ENCODE peak calls at places on chromosomes 13 and 19, in six cellular contexts. B is fibroblast of the aortic adventitia, R is epithelial cell of esophagus, Y is right atrium auricular region, H is thoracic aorta, V is lung. D is an unnamed sample.

GRCh38 chr13:113091891-113092775 is 13.5 kb upstream of the F7 start:
- DNase-seq in Y (no peak), V (no peak), B (no peak), H (no peak), R (no peak), D (no peak)

GRCh38 chr13:34942732-34943674 is 933 bp downstream of the NBEA start:
- DNase-seq in H (no peak), R (no peak), V (no peak), Y (no peak), B (no peak), D (peak; percentile 72)

GRCh38 chr19:14411161-14411560 is 8.0 kb downstream of the DDX39A start:
- DNase-seq in H (no peak), Y (no peak), R (no peak), B (no peak), V (no peak), D (no peak)

GRCh38 chr19:35120492-35120891 is 4.9 kb downstream of the FXYD3 start:
- DNase-seq in H (no peak), R (peak; percentile 96), V (no peak), Y (no peak), B (peak; percentile 79), D (no peak)

GRCh38 chr19:3366761-3367571 is 583 bp downstream of the NFIC start:
- DNase-seq in H (no peak), R (no peak), B (no peak), V (no peak), Y (no peak), D (peak; percentile 77)

GRCh38 chr13:78657699-78658629 is 991 bp downstream of the OBI1 start:
- DNase-seq in Y (no peak), R (peak; percentile 41), V (no peak), B (peak; percentile 16), H (no peak), D (no peak)

GRCh38 chr13:81017525-81018152 is 676.7 kb upstream of the SPRY2 start:
- DNase-seq in R (peak; percentile 64), H (no peak), B (peak; percentile 72), V (no peak), Y (no peak), D (no peak)

GRCh38 chr13:26831336-26831908 is 70.8 kb upstream of the GPR12 start:
- DNase-seq in H (no peak), R (no peak), Y (no peak), B (no peak), V (no peak), D (peak; percentile 47)

GRCh38 chr13:105336706-105337582 is 1198.5 kb downstream of the EFNB2 start:
- DNase-seq in V (no peak), B (peak; percentile 38), H (no peak), Y (no peak), R (peak; percentile 32), D (no peak)

GRCh38 chr19:40576181-40576584 is 490 bp upstream of the SHKBP1 start:
- DNase-seq in B (no peak), R (no peak), V (no peak), Y (no peak), H (no peak), D (no peak)

GRCh38 chr19:20077791-20078463 is at the start of gene ZNF90:
- DNase-seq in B (peak; percentile 94), V (peak; percentile 92), Y (peak; percentile 99), H (peak; percentile 95), R (peak; percentile 98), D (peak; percentile 94)

GRCh38 chr19:8835877-8836276 is 3.7 kb downstream of the MBD3L1 start:
- DNase-seq in V (no peak), Y (no peak), B (no peak), R (no peak), H (no peak), D (no peak)

GRCh38 chr19:16581145-16581970 is 9.1 kb upstream of the SLC35E1 start:
- DNase-seq in V (no peak), Y (no peak), B (no peak), R (no peak), H (no peak), D (no peak)

GRCh38 chr19:14031719-14032480 is at the start of gene IL27RA:
- DNase-seq in H (no peak), Y (no peak), B (peak; percentile 29), R (peak; percentile 51), V (peak; percentile 43), D (no peak)

GRCh38 chr19:2186071-2186846 is 22.5 kb downstream of the DOT1L start:
- DNase-seq in V (peak; percentile 79), R (no peak), B (peak; percentile 99), Y (peak; percentile 88), H (peak; percentile 62), D (peak; percentile 93)

GRCh38 chr13:60402022-60402421 is 5.0 kb downstream of the TDRD3 start:
- DNase-seq in B (no peak), H (no peak), V (no peak), R (peak; percentile 74), Y (no peak), D (no peak)

GRCh38 chr13:39397221-39397620 is 205.8 kb downstream of the LHFPL6 start:
- DNase-seq in R (no peak), H (no peak), B (no peak), Y (no peak), V (no peak), D (no peak)

GRCh38 chr13:92745233-92745632 is 481.4 kb upstream of the GPC6 start:
- DNase-seq in Y (no peak), B (no peak), H (no peak), V (no peak), R (peak; percentile 5), D (no peak)

GRCh38 chr13:49292742-49293498 is 45.2 kb downstream of the CDADC1 start:
- DNase-seq in Y (peak; percentile 81), B (peak; percentile 84), H (peak; percentile 82), R (no peak), V (peak; percentile 33), D (no peak)

GRCh38 chr13:87671824-87672603 is 843 bp downstream of the SLITRK5 start:
- DNase-seq in R (no peak), Y (no peak), H (no peak), V (no peak), B (no peak), D (peak; percentile 57)
- H3K4me3 ChIP-seq in R (peak overlapping the region; percentile 48), Y (peak overlapping the region; percentile 27), H (peak overlapping the region; percentile 67), V (peak overlapping the region; percentile 41), B (peak overlapping the region; percentile 35), D (peak overlapping the region; percentile 80)

DNA sequence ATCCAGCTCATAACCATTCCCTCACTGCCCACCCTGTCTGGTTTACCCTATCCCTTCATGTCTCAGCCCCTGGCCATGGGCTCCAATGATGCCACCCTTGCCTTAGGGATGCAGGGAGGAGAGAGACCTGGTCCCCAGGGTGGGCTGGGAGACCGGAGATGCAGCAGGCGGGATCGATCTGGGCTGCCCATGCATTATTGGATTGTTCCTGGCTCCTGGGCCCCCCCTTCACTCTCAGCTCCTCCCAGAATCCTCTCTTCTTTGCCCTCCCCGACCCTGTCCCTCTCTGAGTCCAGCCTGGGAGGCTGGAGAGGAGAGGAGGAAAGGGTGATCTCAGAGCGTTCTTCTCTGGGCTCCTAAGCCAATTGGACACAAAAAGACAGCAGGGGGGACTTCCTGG is 5.8 kb downstream of the KASH5 start:
- DNase-seq in B (no peak), R (no peak), V (no peak), Y (no peak), H (no peak), D (no peak)
- TF ChIP-seq CTCF in B (no peak), R (no peak), V (no peak), Y (no peak), H (no peak), D (no peak)

DNA sequence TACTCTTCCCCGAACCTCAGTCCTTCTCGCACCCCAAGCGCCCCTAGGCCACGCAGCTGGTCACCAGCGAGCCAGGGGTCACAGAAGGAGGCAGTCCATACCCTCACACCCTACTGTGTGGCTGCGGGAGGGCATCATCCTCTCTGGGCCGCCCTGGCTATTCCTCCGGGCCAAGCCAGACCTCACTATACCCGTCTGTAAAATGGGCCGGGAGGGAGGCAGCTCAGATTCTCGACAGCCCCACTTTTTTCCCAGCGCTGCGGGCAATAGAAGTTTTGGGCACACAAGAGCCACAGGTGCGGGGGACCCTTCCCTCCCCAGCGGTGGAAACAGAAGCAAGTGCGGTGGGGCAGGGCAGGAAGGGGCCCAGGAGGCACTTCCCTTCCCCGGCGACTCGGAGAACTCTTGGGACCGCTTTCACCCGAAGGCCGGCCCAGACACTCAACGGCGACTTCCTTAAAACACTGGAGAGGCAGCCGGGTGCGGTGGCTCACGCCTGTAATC is 5.6 kb upstream of the ARRDC2 start:
- DNase-seq in Y (no peak), H (no peak), R (no peak), B (no peak), V (no peak), D (no peak)
- H3K4me3 ChIP-seq in Y (peak overlapping the region; percentile 45), H (peak overlapping the region; percentile 78), R (no peak overlapping the region), B (peak overlapping the region; percentile 77), V (peak overlapping the region; percentile 76), D (peak overlapping the region; percentile 95)

DNA sequence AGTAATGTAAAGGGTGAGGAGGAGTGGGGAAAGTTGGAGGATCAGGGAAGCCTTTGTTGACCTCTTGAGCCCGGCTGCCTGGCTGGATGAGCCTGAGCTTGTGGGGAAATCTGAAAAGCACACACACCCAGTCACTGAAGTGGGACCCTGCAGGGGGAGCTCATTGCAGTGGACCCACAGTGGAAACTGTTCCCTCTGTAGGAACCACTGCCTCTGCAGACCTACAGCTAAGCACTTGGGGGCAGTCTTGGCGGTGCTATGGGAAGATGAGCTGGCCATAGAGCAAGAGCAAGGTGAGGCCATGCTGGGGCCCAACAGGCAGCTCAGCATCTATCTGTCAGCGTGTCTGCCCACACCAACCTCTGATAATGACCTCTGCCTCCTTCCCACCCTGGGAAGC is 294.8 kb downstream of the TSHZ3 start:
- DNase-seq in B (peak; percentile 70), Y (no peak), R (peak; percentile 73), V (no peak), H (no peak), D (no peak)
- TF ChIP-seq CTCF in B (peak; percentile 71), Y (no peak), R (peak; percentile 76), V (no peak), H (no peak), D (no peak)

DNA sequence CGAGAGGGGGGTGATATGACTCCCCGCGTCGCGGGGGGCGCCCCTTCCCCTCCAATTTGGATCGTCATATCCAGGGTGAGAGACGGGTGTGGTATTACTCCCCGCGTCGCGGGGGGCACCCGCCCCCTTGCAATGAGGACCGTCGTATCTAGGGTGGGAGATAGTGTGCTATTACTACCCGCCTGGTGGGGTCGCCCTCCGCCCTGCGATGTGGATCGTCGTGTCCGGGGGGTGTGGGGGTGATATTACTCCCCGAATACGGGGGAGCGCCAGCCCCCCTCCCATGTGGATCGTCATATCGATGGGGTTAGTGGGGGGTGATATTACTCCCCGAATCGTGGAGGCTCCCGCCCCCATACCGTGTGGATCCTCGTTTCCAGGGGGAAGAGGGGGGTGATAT is 29.2 kb upstream of the RGCC start:
- DNase-seq in H (no peak), Y (no peak), R (no peak), B (no peak), V (no peak), D (no peak)
- H3K4me3 ChIP-seq in H (peak overlapping the region; percentile 9), Y (no peak overlapping the region), R (no peak overlapping the region), B (peak overlapping the region; percentile 31), V (no peak overlapping the region), D (peak overlapping the region; percentile 45)

DNA sequence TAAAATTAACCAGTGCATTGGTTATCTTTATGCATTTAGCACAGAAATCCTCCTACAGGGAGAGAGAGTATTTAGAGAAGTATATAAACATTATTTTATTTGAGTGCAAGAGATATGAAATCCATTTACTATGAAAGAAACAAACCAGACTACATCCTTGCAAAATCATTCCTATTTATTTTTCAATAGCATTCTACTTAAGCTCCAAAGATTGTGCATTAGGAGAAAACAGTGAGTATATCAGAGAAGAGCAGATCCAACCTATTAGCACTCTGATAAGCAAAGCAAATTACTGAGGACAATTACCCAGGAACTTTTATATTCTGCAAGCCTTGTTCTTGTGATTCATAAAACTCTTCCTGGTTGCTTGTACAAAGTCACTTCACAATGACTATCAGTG is 256.1 kb downstream of the FGF14 start:
- DNase-seq in Y (no peak), H (no peak), B (no peak), R (no peak), V (no peak), D (no peak)
- TF ChIP-seq CTCF in Y (no peak), H (no peak), B (no peak), R (no peak), V (no peak), D (no peak)

GRCh38 chr13:114119196-114119595 is 13.2 kb downstream of the RASA3 start:
- DNase-seq in R (peak; percentile 47), Y (no peak), B (peak; percentile 91), H (no peak), V (no peak), D (no peak)
- H3K4me3 ChIP-seq in R (no peak overlapping the region), Y (no peak overlapping the region), B (peak overlapping the region; percentile 44), H (peak overlapping the region; percentile 66), V (no peak overlapping the region), D (peak overlapping the region; percentile 65)